ENCODE peak calls at places on chromosomes 6 and 20, in five cellular contexts. M, A, B, S and G are unnamed samples.

GRCh38 chr6:36984581-36985383 is 1.2 kb downstream of the MTCH1 start:
- DNase-seq in M (peak), A (peak), B (peak), S (no peak), G (peak)

GRCh38 chr6:85490516-85491248 is 40.8 kb downstream of the NT5E start:
- DNase-seq in M (no peak), A (no peak), B (no peak), S (no peak), G (no peak)

GRCh38 chr20:49775229-49775693 is 37.4 kb upstream of the SLC9A8 start:
- DNase-seq in M (no peak), A (peak), B (peak), S (peak), G (peak)

GRCh38 chr6:138331444-138331843 is 46.3 kb upstream of the SMIM28 start:
- DNase-seq in M (no peak), A (no peak), B (no peak), S (no peak), G (no peak)

GRCh38 chr6:89295981-89296380 is 19.1 kb downstream of the GABRR2 start:
- DNase-seq in M (no peak), A (no peak), B (no peak), S (no peak), G (no peak)

GRCh38 chr6:37354526-37355384 is 972 bp downstream of the RNF8 start:
- DNase-seq in M (peak), A (no peak), B (no peak), S (peak), G (peak)

GRCh38 chr6:75930954-75931689 is 141.3 kb downstream of the IMPG1 start:
- DNase-seq in M (no peak), A (no peak), B (no peak), S (no peak), G (no peak)

GRCh38 chr6:93036835-93037234 is 382.5 kb downstream of the EPHA7 start:
- DNase-seq in M (no peak), A (peak), B (no peak), S (peak), G (no peak)

GRCh38 chr6:13454286-13455221 is 32.8 kb downstream of the GFOD1 start:
- DNase-seq in M (peak), A (peak), B (peak), S (peak), G (no peak)

GRCh38 chr6:118746100-118746874 is 94.9 kb upstream of the CEP85L start:
- DNase-seq in M (no peak), A (no peak), B (no peak), S (no peak), G (no peak)

GRCh38 chr6:50820590-50821234 is 2.0 kb downstream of the TFAP2B start:
- DNase-seq in M (no peak), A (no peak), B (no peak), S (no peak), G (peak)

GRCh38 chr6:80091506-80091905 is 15.0 kb upstream of the BCKDHB start:
- DNase-seq in M (no peak), A (no peak), B (no peak), S (no peak), G (no peak)

GRCh38 chr6:84525907-84526306 is 238.5 kb downstream of the TBX18 start:
- DNase-seq in M (no peak), A (no peak), B (no peak), S (no peak), G (no peak)

GRCh38 chr6:110357696-110358535 is at the start of gene METTL24:
- DNase-seq in M (no peak), A (no peak), B (no peak), S (peak), G (peak)